ENCODE peak calls at places on chromosomes 1 and 21, in nine cellular contexts. D is hepatocyte; J is A549; I is pancreas; T is mammary epithelial cell; A is PC-9; L is uterus; S is CD8-positive, alpha-beta memory T cell; Z is aorta. E is an unnamed sample. For H3K4me1, the result is how much of the 10 kb centered on the place peaks cover.

GRCh38 chr1:161908264-161908663 is 115.4 kb downstream of the OLFML2B start:
- DNase-seq in D (no peak), J (no peak), I (no peak), T (no peak), A (no peak), L (no peak), S (no peak), Z (no peak), E (no peak)

GRCh38 chr1:18452550-18452949 is 28.2 kb upstream of the KLHDC7A start:
- DNase-seq in D (peak), J (peak), I (no peak), T (no peak), A (peak), L (no peak), S (no peak), Z (no peak), E (peak)

GRCh38 chr1:204814146-204814884 is 56.3 kb upstream of the NFASC start:
- DNase-seq in D (no peak), J (no peak), I (no peak), T (no peak), A (no peak), L (peak), S (no peak), Z (no peak), E (no peak)

GRCh38 chr1:170604065-170604464 is 59.9 kb upstream of the PRRX1 start:
- DNase-seq in D (no peak), J (no peak), I (no peak), T (no peak), A (no peak), L (no peak), S (no peak), Z (no peak), E (peak)

GRCh38 chr1:113088972-113089371 is 16.0 kb downstream of the LRIG2 start:
- DNase-seq in D (no peak), J (no peak), I (no peak), T (no peak), A (no peak), L (no peak), S (no peak), Z (no peak), E (peak)

GRCh38 chr21:40177979-40178378 is 310.7 kb downstream of the PCP4 start:
- DNase-seq in D (no peak), J (no peak), I (no peak), T (no peak), A (no peak), L (no peak), S (no peak), Z (no peak), E (no peak)

GRCh38 chr21:35005825-35006224 is 43.3 kb downstream of the RUNX1 start:
- DNase-seq in D (no peak), J (no peak), I (no peak), T (no peak), A (no peak), L (no peak), S (no peak), Z (no peak), E (no peak)

GRCh38 chr1:231660198-231660597 is 33.6 kb downstream of the DISC1 start:
- DNase-seq in D (no peak), J (no peak), I (no peak), T (no peak), A (no peak), L (no peak), S (no peak), Z (no peak), E (no peak)

GRCh38 chr1:30609336-30610280 is 113.8 kb downstream of the MATN1 start:
- DNase-seq in D (no peak), J (no peak), I (no peak), T (no peak), A (no peak), L (no peak), S (no peak), Z (no peak), E (no peak)

GRCh38 chr1:6546326-6546725 is 8.0 kb downstream of the NOL9 start:
- DNase-seq in D (no peak), J (no peak), I (no peak), T (no peak), A (no peak), L (no peak), S (no peak), Z (peak), E (no peak)

GRCh38 chr1:214351551-214352277 is 70.8 kb downstream of the SMYD2 start:
- DNase-seq in D (no peak), J (no peak), I (no peak), T (no peak), A (no peak), L (no peak), S (no peak), Z (no peak), E (no peak)

GRCh38 chr1:101025283-101025679 is 303 bp downstream of the DPH5 start:
- DNase-seq in D (peak), J (no peak), I (no peak), T (no peak), A (no peak), L (no peak), S (no peak), Z (no peak), E (peak)

GRCh38 chr1:114154963-114155322 is 1.3 kb upstream of the SYT6 start:
- DNase-seq in D (peak), J (no peak), I (no peak), T (peak), A (no peak), L (no peak), S (peak), Z (no peak), E (peak)

GRCh38 chr1:193066606-193067005 is 7.2 kb downstream of the RO60 start:
- DNase-seq in D (no peak), J (no peak), I (no peak), T (no peak), A (no peak), L (no peak), S (no peak), Z (no peak), E (no peak)

GRCh38 chr1:62301726-62302390 is 17.4 kb downstream of the KANK4 start:
- DNase-seq in D (no peak), J (no peak), I (no peak), T (no peak), A (no peak), L (no peak), S (no peak), Z (no peak), E (no peak)

GRCh38 chr1:64874664-64875063 is 91.7 kb downstream of the JAK1 start:
- DNase-seq in D (no peak), J (no peak), I (no peak), T (no peak), A (no peak), L (no peak), S (no peak), Z (no peak), E (peak)

GRCh38 chr1:41678141-41678878 is 193.8 kb upstream of the EDN2 start:
- DNase-seq in D (no peak), J (no peak), I (no peak), T (peak), A (no peak), L (no peak), S (no peak), Z (no peak), E (peak)

GRCh38 chr1:178037510-178038253 is 56.2 kb upstream of the RASAL2 start:
- DNase-seq in D (peak), J (peak), I (peak), T (peak), A (peak), L (peak), S (no peak), Z (peak), E (peak)

GRCh38 chr1:39277876-39278275 is 73.4 kb downstream of the MACF1 start:
- DNase-seq in D (no peak), J (no peak), I (no peak), T (no peak), A (no peak), L (no peak), S (no peak), Z (no peak), E (no peak)

GRCh38 chr1:12185556-12186276 is 18.9 kb downstream of the TNFRSF1B start:
- DNase-seq in D (no peak), J (no peak), I (no peak), T (no peak), A (no peak), L (no peak), S (no peak), Z (no peak), E (peak)

GRCh38 chr1:6130036-6130435 is 50.1 kb downstream of the CHD5 start:
- DNase-seq in D (no peak), J (no peak), I (no peak), T (no peak), A (no peak), L (no peak), S (no peak), Z (peak), E (no peak)

GRCh38 chr1:19222979-19223824 is 13.1 kb upstream of the UBR4 start:
- DNase-seq in D (no peak), J (no peak), I (no peak), T (peak), A (no peak), L (no peak), S (no peak), Z (no peak), E (no peak)

GRCh38 chr21:33317226-33317625 is 7.5 kb upstream of the IFNAR1 start:
- DNase-seq in D (no peak), J (no peak), I (no peak), T (no peak), A (no peak), L (no peak), S (no peak), Z (no peak), E (no peak)

GRCh38 chr1:2356911-2357845 is 34.2 kb downstream of the MORN1 start:
- DNase-seq in D (no peak), J (no peak), I (no peak), T (no peak), A (no peak), L (no peak), S (no peak), Z (peak), E (no peak)

GRCh38 chr1:159883134-159883533 is 16.8 kb downstream of the CFAP45 start:
- DNase-seq in D (no peak), J (no peak), I (no peak), T (no peak), A (no peak), L (no peak), S (no peak), Z (no peak), E (no peak)

GRCh38 chr1:46622341-46622740 is 5.7 kb upstream of the MOB3C start:
- DNase-seq in D (no peak), J (peak), I (no peak), T (peak), A (no peak), L (no peak), S (no peak), Z (no peak), E (no peak)

GRCh38 chr1:32627596-32628162 is 22.7 kb downstream of the ZBTB8OS start:
- DNase-seq in D (no peak), J (no peak), I (no peak), T (no peak), A (no peak), L (no peak), S (peak), Z (no peak), E (no peak)

GRCh38 chr1:186792870-186793581 is 35.7 kb upstream of the PLA2G4A start:
- DNase-seq in D (no peak), J (peak), I (no peak), T (peak), A (peak), L (no peak), S (no peak), Z (no peak), E (peak)

GRCh38 chr1:170125269-170125668 is 20.5 kb upstream of the NTMT2 start:
- DNase-seq in D (no peak), J (no peak), I (no peak), T (no peak), A (no peak), L (no peak), S (no peak), Z (no peak), E (no peak)

GRCh38 chr1:172144445-172145060 is 275.9 kb upstream of the C1orf105 start:
- DNase-seq in D (peak), J (no peak), I (peak), T (no peak), A (no peak), L (peak), S (no peak), Z (peak), E (no peak)

GRCh38 chr1:235624751-235625192 is 24.8 kb downstream of the GNG4 start:
- DNase-seq in D (no peak), J (no peak), I (no peak), T (no peak), A (no peak), L (no peak), S (no peak), Z (peak), E (peak)

GRCh38 chr1:162697140-162697895 is 65.1 kb downstream of the DDR2 start:
- DNase-seq in D (peak), J (no peak), I (no peak), T (no peak), A (no peak), L (no peak), S (no peak), Z (no peak), E (no peak)

GRCh38 chr1:241985787-241986186 is 13.1 kb downstream of the MAP1LC3C start:
- DNase-seq in D (peak), J (peak), I (no peak), T (peak), A (no peak), L (no peak), S (no peak), Z (no peak), E (peak)

GRCh38 chr1:199122532-199123311 is 483.9 kb downstream of the PTPRC start:
- DNase-seq in D (no peak), J (no peak), I (no peak), T (peak), A (peak), L (no peak), S (no peak), Z (no peak), E (no peak)

GRCh38 chr1:75991497-75992114 is 59.4 kb upstream of the ASB17 start:
- DNase-seq in D (peak), J (peak), I (peak), T (peak), A (peak), L (peak), S (peak), Z (peak), E (peak)

GRCh38 chr1:1038694-1039093 is 18.8 kb downstream of the AGRN start:
- DNase-seq in D (no peak), J (no peak), I (no peak), T (no peak), A (no peak), L (no peak), S (no peak), Z (no peak), E (no peak)

GRCh38 chr1:41547781-41548560 is 63.5 kb upstream of the EDN2 start:
- DNase-seq in D (no peak), J (no peak), I (no peak), T (peak), A (no peak), L (peak), S (no peak), Z (peak), E (no peak)

GRCh38 chr1:214337536-214337935 is 56.6 kb downstream of the SMYD2 start:
- DNase-seq in D (peak), J (peak), I (no peak), T (no peak), A (no peak), L (no peak), S (no peak), Z (no peak), E (peak)

GRCh38 chr1:21644348-21644747 is 24.8 kb downstream of the RAP1GAP start:
- DNase-seq in D (no peak), J (no peak), I (no peak), T (no peak), A (no peak), L (no peak), S (no peak), Z (no peak), E (no peak)

GRCh38 chr1:201756411-201756810 is 72.5 kb upstream of the IPO9 start:
- DNase-seq in D (peak), J (no peak), I (no peak), T (no peak), A (no peak), L (no peak), S (no peak), Z (no peak), E (peak)
- H3K4me1 ChIP-seq in D (under half), J (half or more), I (under half), T (half or more), A (under half), L (under half), S (under half), Z (under half), E (half or more)

DNA sequence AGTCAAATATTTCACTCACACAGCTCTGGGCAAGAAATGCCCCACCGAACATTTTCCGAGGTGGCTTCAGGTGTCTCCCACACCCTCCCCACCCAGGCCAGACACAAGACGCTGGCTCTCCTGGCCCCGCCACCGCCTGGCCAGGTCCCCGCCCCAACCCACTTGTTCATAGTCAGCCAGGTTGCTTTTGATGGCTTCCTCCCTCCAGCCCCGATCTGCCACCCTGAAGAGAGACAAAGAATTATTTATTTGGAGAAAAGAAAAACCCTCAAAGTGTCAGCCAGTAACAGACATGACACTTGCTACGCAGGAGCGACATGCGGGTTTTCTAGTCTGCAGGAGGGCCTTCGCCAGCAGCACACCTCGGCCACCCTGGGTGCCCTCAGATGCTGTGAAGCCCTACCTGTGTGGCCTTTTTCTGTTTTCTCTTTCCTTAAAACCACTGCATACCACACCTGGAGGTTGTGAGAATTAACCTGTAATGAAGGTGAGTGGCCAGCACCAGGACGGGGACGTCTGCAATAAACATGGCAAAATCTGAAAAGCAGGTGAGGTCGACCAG is 27.2 kb downstream of the SSBP3 start:
- DNase-seq in D (no peak), J (no peak), I (no peak), T (no peak), A (no peak), L (no peak), S (no peak), Z (no peak), E (no peak)
- H3K27ac ChIP-seq in D (peak), J (no peak), I (no peak), T (no peak), A (no peak), L (no peak), S (no peak), Z (no peak), E (peak)

DNA sequence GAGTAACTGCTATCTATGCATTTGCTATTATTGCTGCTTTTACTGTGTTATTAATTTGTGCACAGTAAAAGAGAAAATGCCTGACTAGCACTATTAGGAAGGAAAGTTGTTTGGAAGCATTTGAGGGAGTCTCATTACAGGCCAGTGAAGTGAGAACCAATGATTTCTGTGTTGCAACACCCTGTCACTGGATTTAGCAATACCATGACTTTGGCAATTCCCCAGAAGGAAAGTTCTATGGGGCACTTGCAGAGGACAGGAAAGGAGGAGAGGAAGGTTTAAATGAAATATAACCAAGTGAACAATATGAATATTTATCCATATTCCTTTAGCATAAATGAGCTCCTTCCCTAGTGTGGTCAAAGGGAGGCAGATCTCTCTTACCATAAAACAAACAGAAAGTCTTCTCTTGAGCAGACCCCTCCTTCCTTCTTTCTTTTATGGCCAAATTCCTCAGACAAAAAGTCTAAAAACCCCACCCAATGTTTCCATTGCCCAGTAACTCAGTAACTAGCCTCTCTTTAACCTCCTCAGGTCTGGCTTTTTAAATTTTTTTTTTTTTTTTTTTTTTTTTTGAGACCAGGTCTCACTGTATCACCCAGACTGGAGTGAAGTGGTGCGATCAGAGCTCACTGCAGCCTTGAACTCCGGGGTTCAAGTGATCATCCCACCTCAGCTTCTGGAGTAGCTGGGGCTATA is 5.5 kb downstream of the TLR5 start:
- DNase-seq in D (peak), J (peak), I (peak), T (peak), A (peak), L (peak), S (no peak), Z (no peak), E (no peak)
- H3K4me3 ChIP-seq in D (no peak), J (no peak), I (no peak), T (no peak), A (no peak), L (no peak), S (no peak), Z (no peak), E (no peak)

DNA sequence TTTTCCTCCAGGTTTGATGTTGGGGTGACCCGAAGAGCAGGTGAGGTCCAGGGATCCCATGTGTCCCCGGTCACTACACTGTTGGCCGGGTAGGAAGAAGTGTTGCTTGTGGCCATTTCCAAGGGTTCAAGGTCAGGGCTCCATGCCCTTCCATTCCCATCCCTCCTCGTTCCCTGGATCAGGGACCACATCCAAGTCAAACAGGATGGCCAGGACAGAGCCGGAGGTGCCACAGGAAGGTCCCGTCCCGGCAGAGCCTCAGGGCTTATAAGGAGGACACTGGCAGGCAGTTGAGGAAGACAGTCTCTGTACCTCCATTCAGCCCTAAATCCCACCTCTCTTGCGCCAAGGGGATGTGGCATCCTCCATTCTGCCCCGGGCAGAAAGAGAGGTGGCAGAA is 22.0 kb upstream of the FAM131C start:
- DNase-seq in D (no peak), J (no peak), I (no peak), T (no peak), A (no peak), L (no peak), S (no peak), Z (peak), E (no peak)
- H3K4me1 ChIP-seq in D (under half), J (under half), I (under half), T (under half), A (under half), L (under half), S (under half), Z (under half), E (under half)

DNA sequence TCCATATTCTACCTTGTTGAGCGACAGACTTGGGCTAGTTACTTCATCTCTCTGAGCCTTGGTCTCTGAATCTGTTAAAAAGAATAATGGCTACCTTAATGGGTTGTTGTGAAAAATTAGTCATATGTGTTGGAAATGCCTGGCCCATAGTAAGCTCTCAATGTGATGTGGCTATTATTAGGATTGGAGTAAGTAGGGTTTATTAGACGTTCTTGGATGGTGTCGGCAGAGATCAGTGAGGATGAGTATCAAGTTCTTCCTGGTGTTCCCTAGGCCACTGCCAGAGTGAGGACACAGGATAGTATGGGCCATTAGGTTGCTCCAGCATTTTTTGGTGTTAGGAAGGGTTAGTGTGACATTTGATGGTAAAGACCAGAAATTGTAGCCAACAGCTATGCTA is 121.1 kb upstream of the DUSP10 start:
- DNase-seq in D (no peak), J (no peak), I (no peak), T (no peak), A (no peak), L (no peak), S (no peak), Z (no peak), E (no peak)
- H3K27ac ChIP-seq in D (no peak), J (no peak), I (no peak), T (no peak), A (no peak), L (no peak), S (no peak), Z (no peak), E (no peak)

GRCh38 chr21:44352253-44352860 is 1.1 kb upstream of the TRPM2 start:
- DNase-seq in D (no peak), J (no peak), I (no peak), T (no peak), A (no peak), L (no peak), S (no peak), Z (no peak), E (no peak)

GRCh38 chr21:44353200-44353970 is at the start of gene TRPM2:
- DNase-seq in D (no peak), J (no peak), I (peak), T (no peak), A (no peak), L (no peak), S (no peak), Z (peak), E (no peak)

GRCh38 chr21:44354775-44355771 is 1.7 kb downstream of the TRPM2 start:
- DNase-seq in D (no peak), J (no peak), I (no peak), T (no peak), A (no peak), L (no peak), S (no peak), Z (no peak), E (no peak)

GRCh38 chr21:44351535-44352252 is 1.7 kb upstream of the TRPM2 start:
- DNase-seq in D (no peak), J (no peak), I (no peak), T (no peak), A (no peak), L (no peak), S (no peak), Z (no peak), E (no peak)

GRCh38 chr21:44354001-44354405 is 582 bp downstream of the TRPM2 start:
- DNase-seq in D (no peak), J (no peak), I (no peak), T (no peak), A (no peak), L (no peak), S (no peak), Z (no peak), E (no peak)
- H3K4me3 ChIP-seq in D (no peak), J (no peak), I (no peak), T (no peak), A (no peak), L (no peak), S (peak), Z (no peak), E (no peak)

E was measured in cardiac muscle cell.